ENCODE peak calls at places on chromosomes 12 and 14, in seven cellular contexts. One of them, this sample, is unnamed.
A peak's percentile ranks its signal among the peaks of the same experiment; 100 is the strongest.

GRCh38 chr12:76588881-76589565 is 29.5 kb upstream of the OSBPL8 start:
- DNase-seq in small intestine: no peak
- DNase-seq in fibroblast of mammary gland: peak; percentile 94
- DNase-seq in A549: no peak
- DNase-seq in right lobe of liver: no peak
- DNase-seq in thoracic aorta: no peak
- DNase-seq in astrocyte of the cerebellum: no peak
- DNase-seq in this sample: no peak

GRCh38 chr14:71117839-71118743 is 210.8 kb downstream of the PCNX1 start:
- DNase-seq in small intestine: peak; percentile 77
- DNase-seq in fibroblast of mammary gland: peak; percentile 89
- DNase-seq in A549: peak; percentile 11
- DNase-seq in right lobe of liver: no peak
- DNase-seq in thoracic aorta: no peak
- DNase-seq in astrocyte of the cerebellum: no peak
- DNase-seq in this sample: no peak

GRCh38 chr14:91947196-91948184 is at the start of gene FBLN5:
- DNase-seq in small intestine: peak; percentile 31
- DNase-seq in fibroblast of mammary gland: peak; percentile 93
- DNase-seq in A549: peak; percentile 17
- DNase-seq in right lobe of liver: peak; percentile 43
- DNase-seq in thoracic aorta: no peak
- DNase-seq in astrocyte of the cerebellum: peak; percentile 73
- DNase-seq in this sample: peak; percentile 88

GRCh38 chr12:55718020-55718419 is 2.2 kb upstream of the RDH5 start:
- DNase-seq in small intestine: no peak
- DNase-seq in fibroblast of mammary gland: no peak
- DNase-seq in A549: no peak
- DNase-seq in right lobe of liver: no peak
- DNase-seq in thoracic aorta: no peak
- DNase-seq in astrocyte of the cerebellum: no peak
- DNase-seq in this sample: no peak

GRCh38 chr14:25041898-25042297 is 8.0 kb downstream of the STXBP6 start:
- DNase-seq in small intestine: peak; percentile 48
- DNase-seq in fibroblast of mammary gland: no peak
- DNase-seq in A549: no peak
- DNase-seq in right lobe of liver: no peak
- DNase-seq in thoracic aorta: no peak
- DNase-seq in astrocyte of the cerebellum: no peak
- DNase-seq in this sample: no peak

GRCh38 chr14:105864116-105864515 is 337.7 kb downstream of the TMEM121 start:
- DNase-seq in small intestine: no peak
- DNase-seq in fibroblast of mammary gland: no peak
- DNase-seq in A549: no peak
- DNase-seq in right lobe of liver: no peak
- DNase-seq in thoracic aorta: no peak
- DNase-seq in astrocyte of the cerebellum: no peak
- DNase-seq in this sample: no peak

GRCh38 chr12:63816031-63816430 is 28.5 kb upstream of the SRGAP1 start:
- DNase-seq in small intestine: no peak
- DNase-seq in fibroblast of mammary gland: no peak
- DNase-seq in A549: no peak
- DNase-seq in right lobe of liver: no peak
- DNase-seq in thoracic aorta: no peak
- DNase-seq in astrocyte of the cerebellum: no peak
- DNase-seq in this sample: no peak

GRCh38 chr14:61502459-61503093 is 181.2 kb downstream of the PRKCH start:
- DNase-seq in small intestine: no peak
- DNase-seq in fibroblast of mammary gland: no peak
- DNase-seq in A549: no peak
- DNase-seq in right lobe of liver: no peak
- DNase-seq in thoracic aorta: no peak
- DNase-seq in astrocyte of the cerebellum: no peak
- DNase-seq in this sample: no peak

GRCh38 chr14:71932229-71932951 is at the start of gene RGS6:
- DNase-seq in small intestine: peak; percentile 49
- DNase-seq in fibroblast of mammary gland: no peak
- DNase-seq in A549: peak; percentile 40
- DNase-seq in right lobe of liver: peak; percentile 23
- DNase-seq in thoracic aorta: no peak
- DNase-seq in astrocyte of the cerebellum: no peak
- DNase-seq in this sample: peak; percentile 77

GRCh38 chr12:6868211-6869048 is 1.1 kb downstream of the TPI1 start:
- DNase-seq in small intestine: no peak
- DNase-seq in fibroblast of mammary gland: peak; percentile 31
- DNase-seq in A549: no peak
- DNase-seq in right lobe of liver: no peak
- DNase-seq in thoracic aorta: no peak
- DNase-seq in astrocyte of the cerebellum: no peak
- DNase-seq in this sample: no peak

GRCh38 chr14:29166507-29166906 is 399.9 kb downstream of the FOXG1 start:
- DNase-seq in small intestine: peak; percentile 0
- DNase-seq in fibroblast of mammary gland: no peak
- DNase-seq in A549: no peak
- DNase-seq in right lobe of liver: no peak
- DNase-seq in thoracic aorta: no peak
- DNase-seq in astrocyte of the cerebellum: no peak
- DNase-seq in this sample: no peak

GRCh38 chr14:104341532-104342434 is 203.4 kb downstream of the KIF26A start:
- DNase-seq in small intestine: peak; percentile 82
- DNase-seq in fibroblast of mammary gland: peak; percentile 9
- DNase-seq in A549: peak; percentile 87
- DNase-seq in right lobe of liver: peak; percentile 70
- DNase-seq in thoracic aorta: no peak
- DNase-seq in astrocyte of the cerebellum: no peak
- DNase-seq in this sample: peak; percentile 71

GRCh38 chr12:113022563-113023297 is 33.8 kb upstream of the DTX1 start:
- DNase-seq in small intestine: no peak
- DNase-seq in fibroblast of mammary gland: no peak
- DNase-seq in A549: no peak
- DNase-seq in right lobe of liver: no peak
- DNase-seq in thoracic aorta: no peak
- DNase-seq in astrocyte of the cerebellum: no peak
- DNase-seq in this sample: no peak

GRCh38 chr14:106850913-106851825 is 1324.8 kb downstream of the TMEM121 start:
- DNase-seq in small intestine: no peak
- DNase-seq in fibroblast of mammary gland: no peak
- DNase-seq in A549: no peak
- DNase-seq in right lobe of liver: no peak
- DNase-seq in thoracic aorta: no peak
- DNase-seq in astrocyte of the cerebellum: no peak
- DNase-seq in this sample: no peak

GRCh38 chr12:51821423-51822260 is 26.9 kb downstream of the FIGNL2 start:
- DNase-seq in small intestine: no peak
- DNase-seq in fibroblast of mammary gland: no peak
- DNase-seq in A549: no peak
- DNase-seq in right lobe of liver: no peak
- DNase-seq in thoracic aorta: no peak
- DNase-seq in astrocyte of the cerebellum: no peak
- DNase-seq in this sample: no peak

GRCh38 chr14:83975435-83976222 is 1554.3 kb upstream of the FLRT2 start:
- DNase-seq in small intestine: no peak
- DNase-seq in fibroblast of mammary gland: peak; percentile 23
- DNase-seq in A549: no peak
- DNase-seq in right lobe of liver: peak; percentile 27
- DNase-seq in thoracic aorta: peak; percentile 11
- DNase-seq in astrocyte of the cerebellum: no peak
- DNase-seq in this sample: no peak

GRCh38 chr14:37824936-37825698 is 229.7 kb downstream of the TTC6 start:
- DNase-seq in small intestine: no peak
- DNase-seq in fibroblast of mammary gland: no peak
- DNase-seq in A549: no peak
- DNase-seq in right lobe of liver: no peak
- DNase-seq in thoracic aorta: no peak
- DNase-seq in astrocyte of the cerebellum: peak; percentile 2
- DNase-seq in this sample: no peak

GRCh38 chr12:116672842-116673516 is 64.9 kb downstream of the SPRING1 start:
- DNase-seq in small intestine: no peak
- DNase-seq in fibroblast of mammary gland: no peak
- DNase-seq in A549: no peak
- DNase-seq in right lobe of liver: no peak
- DNase-seq in thoracic aorta: no peak
- DNase-seq in astrocyte of the cerebellum: no peak
- DNase-seq in this sample: peak; percentile 7

GRCh38 chr12:107109726-107110518 is 16.6 kb upstream of the CRY1 start:
- DNase-seq in small intestine: no peak
- DNase-seq in fibroblast of mammary gland: peak; percentile 19
- DNase-seq in A549: no peak
- DNase-seq in right lobe of liver: no peak
- DNase-seq in thoracic aorta: no peak
- DNase-seq in astrocyte of the cerebellum: no peak
- DNase-seq in this sample: no peak

GRCh38 chr14:23494223-23494622 is 24.7 kb downstream of the NGDN start:
- DNase-seq in small intestine: peak; percentile 78
- DNase-seq in fibroblast of mammary gland: peak; percentile 9
- DNase-seq in A549: no peak
- DNase-seq in right lobe of liver: no peak
- DNase-seq in thoracic aorta: no peak
- DNase-seq in astrocyte of the cerebellum: no peak
- DNase-seq in this sample: no peak

GRCh38 chr12:96221391-96221790 is 27.2 kb downstream of the ELK3 start:
- DNase-seq in small intestine: no peak
- DNase-seq in fibroblast of mammary gland: no peak
- DNase-seq in A549: no peak
- DNase-seq in right lobe of liver: no peak
- DNase-seq in thoracic aorta: no peak
- DNase-seq in astrocyte of the cerebellum: no peak
- DNase-seq in this sample: no peak

GRCh38 chr12:1662761-1663439 is 28.0 kb upstream of the ADIPOR2 start:
- DNase-seq in small intestine: peak; percentile 90
- DNase-seq in fibroblast of mammary gland: peak; percentile 28
- DNase-seq in A549: peak; percentile 91
- DNase-seq in right lobe of liver: peak; percentile 66
- DNase-seq in thoracic aorta: no peak
- DNase-seq in astrocyte of the cerebellum: no peak
- DNase-seq in this sample: peak; percentile 87
- H3K4me3 ChIP-seq in small intestine: peak overlapping the region; percentile 33
- H3K4me3 ChIP-seq in fibroblast of mammary gland: no peak overlapping the region
- H3K4me3 ChIP-seq in A549: peak overlapping the region; percentile 65
- H3K4me3 ChIP-seq in right lobe of liver: peak overlapping the region; percentile 30
- H3K4me3 ChIP-seq in thoracic aorta: no peak overlapping the region
- H3K4me3 ChIP-seq in astrocyte of the cerebellum: no peak overlapping the region
- H3K4me3 ChIP-seq in this sample: no peak overlapping the region

DNA sequence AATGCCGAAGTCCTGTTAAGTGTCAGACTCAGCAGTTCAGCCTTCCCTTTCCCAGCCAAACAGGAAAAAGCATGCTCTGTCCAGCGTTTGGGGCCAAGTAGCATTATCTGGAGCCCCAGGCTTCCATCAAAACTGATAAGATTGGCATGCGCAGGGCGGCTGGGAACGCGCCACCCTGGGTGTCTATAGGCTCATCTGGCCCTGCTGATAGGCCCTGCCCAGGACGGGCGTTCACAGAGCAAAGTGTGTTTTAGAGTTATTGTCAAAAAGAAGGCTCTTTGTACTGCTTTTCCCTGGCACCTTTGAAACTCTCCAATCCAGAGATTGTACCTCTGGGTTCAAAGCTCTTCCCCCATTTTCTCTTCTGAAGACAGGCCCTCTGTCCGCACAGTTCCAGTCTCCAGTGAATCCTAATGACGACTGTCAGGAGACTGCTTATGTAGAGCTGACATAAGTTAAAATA is at the start of gene ART4:
- DNase-seq in small intestine: no peak
- DNase-seq in fibroblast of mammary gland: no peak
- DNase-seq in A549: no peak
- DNase-seq in right lobe of liver: peak; percentile 85
- DNase-seq in thoracic aorta: no peak
- DNase-seq in astrocyte of the cerebellum: no peak
- DNase-seq in this sample: no peak
- H3K4me3 ChIP-seq in small intestine: no peak within 1 kb of the TSS
- H3K4me3 ChIP-seq in fibroblast of mammary gland: no peak within 1 kb of the TSS
- H3K4me3 ChIP-seq in A549: no peak within 1 kb of the TSS
- H3K4me3 ChIP-seq in right lobe of liver: peak within 1 kb of the TSS; percentile 64
- H3K4me3 ChIP-seq in thoracic aorta: peak within 1 kb of the TSS; percentile 48
- H3K4me3 ChIP-seq in astrocyte of the cerebellum: no peak within 1 kb of the TSS
- H3K4me3 ChIP-seq in this sample: peak within 1 kb of the TSS; percentile 25

DNA sequence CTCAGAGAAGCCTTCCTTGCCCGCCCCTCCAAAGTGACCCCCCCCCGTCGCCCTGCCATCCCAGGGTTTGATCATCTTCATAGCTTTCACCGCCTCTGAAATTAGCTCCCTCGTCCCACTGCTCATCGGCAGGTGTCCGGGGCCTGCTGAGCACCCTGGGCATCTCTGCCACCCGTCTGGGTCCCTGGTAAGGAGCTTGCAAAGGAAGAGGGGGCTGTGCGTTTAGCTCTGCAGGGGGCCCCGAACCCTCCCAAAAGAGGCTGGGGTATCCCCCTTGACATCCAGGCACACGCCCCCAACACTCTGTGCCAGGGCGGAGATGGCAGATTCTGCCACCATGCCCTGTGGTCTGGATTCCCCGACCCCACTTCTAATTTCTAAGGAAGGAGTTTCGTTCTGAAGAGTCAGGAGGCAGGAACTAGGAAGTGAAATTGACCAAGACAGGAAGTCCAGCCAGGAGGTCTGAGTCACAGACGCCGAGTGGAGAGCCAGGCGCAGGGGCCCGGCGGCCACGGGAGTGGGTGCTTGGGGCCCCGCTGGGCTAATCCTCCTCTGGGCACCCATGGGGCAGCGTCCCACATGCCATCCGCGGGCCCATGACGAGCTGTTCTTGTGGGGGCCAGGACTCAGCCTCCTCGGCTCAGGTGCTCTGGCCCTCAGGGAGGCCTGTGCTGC is 95.7 kb downstream of the RFLNA start:
- DNase-seq in small intestine: peak; percentile 32
- DNase-seq in fibroblast of mammary gland: peak; percentile 83
- DNase-seq in A549: peak; percentile 78
- DNase-seq in right lobe of liver: peak; percentile 68
- DNase-seq in thoracic aorta: no peak
- DNase-seq in astrocyte of the cerebellum: no peak
- DNase-seq in this sample: peak; percentile 86
- H3K4me3 ChIP-seq in small intestine: no peak overlapping the region
- H3K4me3 ChIP-seq in fibroblast of mammary gland: no peak overlapping the region
- H3K4me3 ChIP-seq in A549: peak overlapping the region; percentile 7
- H3K4me3 ChIP-seq in right lobe of liver: no peak overlapping the region
- H3K4me3 ChIP-seq in thoracic aorta: peak overlapping the region; percentile 45
- H3K4me3 ChIP-seq in astrocyte of the cerebellum: no peak overlapping the region
- H3K4me3 ChIP-seq in this sample: no peak overlapping the region

DNA sequence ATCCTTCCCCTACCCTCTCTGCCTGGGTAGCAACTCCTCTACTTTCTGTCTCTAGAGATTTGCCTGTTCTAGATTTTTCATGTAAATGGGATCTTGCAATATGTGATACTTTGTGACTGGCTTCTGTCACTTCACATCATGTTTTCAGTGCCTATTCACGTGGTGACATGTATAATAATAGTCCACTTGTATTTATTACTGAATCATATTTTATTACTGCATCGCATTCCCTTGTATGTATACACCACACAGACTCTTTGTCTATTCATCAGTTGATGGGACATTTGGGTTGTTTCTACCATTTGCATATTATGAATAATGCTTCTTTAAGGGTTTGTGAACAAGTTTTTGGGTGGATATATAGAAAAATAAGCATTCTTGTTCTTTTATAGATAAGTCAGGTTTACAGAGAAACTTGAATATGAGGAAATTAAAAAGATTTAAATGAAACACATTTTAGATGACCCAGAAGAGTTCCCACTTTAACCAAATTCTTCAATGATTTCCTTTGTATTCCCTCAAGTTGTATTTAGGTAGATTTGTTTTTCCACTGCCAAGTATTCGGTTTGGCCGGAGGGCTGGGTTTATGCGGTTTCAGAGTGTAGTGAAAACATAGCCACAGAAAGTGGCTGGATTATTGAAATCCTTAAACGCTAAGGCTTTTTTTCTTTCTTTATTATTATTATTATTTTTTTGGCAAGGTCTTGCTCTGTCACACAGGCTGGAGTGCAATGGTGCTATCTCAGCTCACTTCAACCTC is 178.7 kb upstream of the TMTC1 start:
- DNase-seq in small intestine: no peak
- DNase-seq in fibroblast of mammary gland: no peak
- DNase-seq in A549: no peak
- DNase-seq in right lobe of liver: no peak
- DNase-seq in thoracic aorta: no peak
- DNase-seq in astrocyte of the cerebellum: no peak
- DNase-seq in this sample: no peak
- H3K4me3 ChIP-seq in small intestine: no peak overlapping the region
- H3K4me3 ChIP-seq in fibroblast of mammary gland: no peak overlapping the region
- H3K4me3 ChIP-seq in A549: no peak overlapping the region
- H3K4me3 ChIP-seq in right lobe of liver: no peak overlapping the region
- H3K4me3 ChIP-seq in thoracic aorta: no peak overlapping the region
- H3K4me3 ChIP-seq in astrocyte of the cerebellum: no peak overlapping the region
- H3K4me3 ChIP-seq in this sample: no peak overlapping the region